ENCODE peak calls at places on chromosomes 2 and 18, in six cellular contexts. A is PC-3, H is fibroblast of mammary gland, W is fibroblast of villous mesenchyme, Q is GM23338, L is astrocyte of the spinal cord. K is an unnamed sample.

GRCh38 chr2:19933351-19933981 is 31.7 kb upstream of the TTC32 start:
- DNase-seq in W (peak), Q (no peak), A (peak), L (peak), H (peak), K (peak)

GRCh38 chr2:26185954-26186353 is 13.1 kb downstream of the GAREM2 start:
- DNase-seq in W (no peak), L (no peak), H (no peak), A (no peak), Q (no peak), K (no peak)

GRCh38 chr2:117956036-117956791 is 57.7 kb downstream of the CCDC93 start:
- DNase-seq in A (no peak), Q (peak), L (no peak), H (peak), W (peak), K (no peak)

GRCh38 chr18:457533-457932 is 43.0 kb downstream of the COLEC12 start:
- DNase-seq in Q (no peak), W (peak), A (no peak), H (peak), L (no peak), K (no peak)

GRCh38 chr2:10079192-10079930 is 850 bp downstream of the CYS1 start:
- DNase-seq in H (peak), W (peak), A (peak), Q (peak), L (peak), K (no peak)

GRCh38 chr2:214477305-214477704 is 66.5 kb downstream of the VWC2L start:
- DNase-seq in A (no peak), Q (no peak), W (peak), L (no peak), H (no peak), K (no peak)

GRCh38 chr2:40859617-40860016 is 407.7 kb upstream of the SLC8A1 start:
- DNase-seq in H (no peak), W (no peak), Q (peak), A (peak), L (no peak), K (no peak)

GRCh38 chr18:29164020-29164706 is 987.2 kb upstream of the CDH2 start:
- DNase-seq in H (peak), Q (no peak), L (peak), A (peak), W (peak), K (peak)

GRCh38 chr2:134232868-134233732 is 20.8 kb upstream of the MGAT5 start:
- DNase-seq in H (no peak), L (peak), W (peak), Q (no peak), A (peak), K (no peak)

GRCh38 chr2:181005809-181006208 is 25.4 kb downstream of the UBE2E3 start:
- DNase-seq in Q (no peak), W (peak), H (no peak), L (no peak), A (no peak), K (no peak)

GRCh38 chr2:96470636-96471035 is 34.5 kb downstream of the NEURL3 start:
- DNase-seq in Q (peak), W (peak), H (peak), L (no peak), A (no peak), K (no peak)

GRCh38 chr2:239275037-239275685 is 125.7 kb downstream of the HDAC4 start:
- DNase-seq in W (peak), H (peak), A (peak), L (peak), Q (no peak), K (peak)

GRCh38 chr2:222904557-222905258 is 43.9 kb downstream of the ACSL3 start:
- DNase-seq in H (peak), Q (no peak), A (peak), L (peak), W (peak), K (no peak)

GRCh38 chr2:53484521-53484920 is 283.1 kb upstream of the CHAC2 start:
- DNase-seq in H (no peak), Q (no peak), W (no peak), L (no peak), A (no peak), K (no peak)

GRCh38 chr18:52288403-52289004 is 51.5 kb upstream of the DCC start:
- DNase-seq in W (no peak), A (peak), Q (peak), L (no peak), H (no peak), K (no peak)

GRCh38 chr2:87996570-87996969 is 19.8 kb downstream of the RNU2-63P start:
- DNase-seq in H (no peak), Q (no peak), A (peak), L (no peak), W (no peak), K (no peak)

GRCh38 chr2:80610108-80610507 is 305.6 kb upstream of the LRRTM1 start:
- DNase-seq in H (no peak), Q (no peak), W (no peak), A (no peak), L (no peak), K (no peak)

GRCh38 chr2:175167076-175167791 is 769 bp downstream of the ATF2 start:
- DNase-seq in H (peak), A (no peak), L (peak), W (peak), Q (peak), K (no peak)

GRCh38 chr2:29059612-29060011 is 14.7 kb downstream of the PCARE start:
- DNase-seq in L (no peak), A (peak), Q (no peak), W (no peak), H (no peak), K (no peak)

GRCh38 chr18:54127759-54128378 is 96.6 kb downstream of the MBD2 start:
- DNase-seq in A (peak), H (peak), W (peak), L (peak), Q (peak), K (no peak)

GRCh38 chr18:63224574-63224973 is 95.0 kb downstream of the BCL2 start:
- DNase-seq in L (no peak), W (no peak), A (no peak), H (no peak), Q (no peak), K (no peak)

GRCh38 chr2:10892316-10892715 is 19.4 kb upstream of the KCNF1 start:
- DNase-seq in W (no peak), L (no peak), H (no peak), A (no peak), Q (no peak), K (no peak)

GRCh38 chr2:8488001-8488738 is 193.7 kb upstream of the ID2 start:
- DNase-seq in A (no peak), Q (no peak), W (no peak), H (no peak), L (peak), K (no peak)

GRCh38 chr2:221554769-221555510 is 17.2 kb downstream of the EPHA4 start:
- DNase-seq in A (no peak), W (no peak), H (peak), L (no peak), Q (peak), K (no peak)

GRCh38 chr18:77106331-77106730 is 26.3 kb downstream of the MBP start:
- DNase-seq in L (no peak), Q (no peak), W (peak), H (no peak), A (no peak), K (no peak)

GRCh38 chr2:148993336-148993735 is 45.2 kb upstream of the LYPD6B start:
- DNase-seq in Q (no peak), H (no peak), A (no peak), L (no peak), W (no peak), K (no peak)

GRCh38 chr2:216316743-216317142 is 55.5 kb downstream of the MARCHF4 start:
- DNase-seq in H (peak), L (peak), W (peak), A (peak), Q (no peak), K (no peak)

GRCh38 chr18:45761512-45762114 is 37.6 kb downstream of the SLC14A1 start:
- DNase-seq in W (no peak), H (no peak), L (no peak), Q (no peak), A (no peak), K (no peak)

GRCh38 chr2:27075219-27075871 is 3.1 kb upstream of the EMILIN1 start:
- DNase-seq in Q (no peak), A (no peak), L (no peak), H (no peak), W (peak), K (no peak)

GRCh38 chr2:215973954-215974699 is 39.2 kb downstream of the MREG start:
- DNase-seq in A (peak), H (peak), W (peak), L (no peak), Q (no peak), K (no peak)

GRCh38 chr2:145380436-145381017 is 860.6 kb upstream of the ZEB2 start:
- DNase-seq in H (peak), L (peak), W (peak), Q (no peak), A (peak), K (peak)

GRCh38 chr2:165203689-165204559 is at the start of gene SCN3A:
- DNase-seq in Q (peak), A (peak), H (peak), W (peak), L (peak), K (peak)

GRCh38 chr2:158893057-158893456 is 75.4 kb upstream of the TANC1 start:
- DNase-seq in Q (no peak), L (peak), A (no peak), H (peak), W (peak), K (no peak)

GRCh38 chr2:158894078-158894477 is 74.4 kb upstream of the TANC1 start:
- DNase-seq in Q (no peak), L (peak), A (peak), H (peak), W (peak), K (peak)

GRCh38 chr2:158893474-158893873 is 75.0 kb upstream of the TANC1 start:
- DNase-seq in W (no peak), Q (no peak), L (no peak), A (no peak), H (no peak), K (no peak)

GRCh38 chr2:158890296-158890905 is 78.0 kb upstream of the TANC1 start:
- DNase-seq in Q (no peak), A (no peak), H (no peak), W (no peak), L (no peak), K (no peak)

DNA sequence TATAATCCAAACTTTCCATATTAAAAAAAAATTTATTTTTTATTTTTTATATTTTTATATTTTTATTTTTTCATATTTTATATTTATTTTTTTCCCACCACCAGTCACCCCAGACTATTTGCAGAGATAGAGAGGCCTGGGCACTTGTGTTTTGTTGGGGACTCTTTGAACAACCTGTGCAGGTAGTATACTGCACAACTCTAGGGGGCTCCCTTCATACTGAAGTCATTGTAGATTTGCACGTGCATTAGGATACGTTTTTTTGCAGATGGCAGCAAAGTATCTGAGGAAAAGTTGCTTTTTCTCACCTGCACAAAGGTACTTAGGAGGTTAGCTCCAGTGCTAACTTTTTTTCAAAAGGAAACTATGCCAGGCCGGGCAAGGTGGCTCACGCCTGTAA is 73.9 kb upstream of the TANC1 start:
- DNase-seq in W (no peak), A (no peak), Q (no peak), H (no peak), L (no peak), K (no peak)
- TF ChIP-seq CTCF in W (no peak), A (no peak), Q (peak), H (no peak), L (peak), K (no peak)

GRCh38 chr2:85600951-85601770 is 1.3 kb downstream of the TMEM150A start:
- DNase-seq in H (no peak), L (no peak), Q (no peak), A (no peak), W (no peak), K (no peak)
- H3K4me3 ChIP-seq in H (peak), L (peak), Q (peak), A (peak), W (peak), K (peak)

GRCh38 chr18:34870916-34871315 is 160.8 kb downstream of the DTNA start:
- DNase-seq in W (no peak), A (no peak), Q (no peak), L (no peak), H (no peak), K (no peak)

GRCh38 chr18:34864836-34865497 is 154.9 kb downstream of the DTNA start:
- DNase-seq in L (no peak), W (no peak), A (no peak), H (no peak), Q (no peak), K (no peak)

GRCh38 chr18:34866310-34866709 is 156.2 kb downstream of the DTNA start:
- DNase-seq in L (no peak), H (no peak), A (no peak), W (no peak), Q (no peak), K (no peak)

GRCh38 chr18:34866739-34867138 is 156.6 kb downstream of the DTNA start:
- DNase-seq in A (no peak), W (peak), H (peak), L (peak), Q (peak), K (no peak)

DNA sequence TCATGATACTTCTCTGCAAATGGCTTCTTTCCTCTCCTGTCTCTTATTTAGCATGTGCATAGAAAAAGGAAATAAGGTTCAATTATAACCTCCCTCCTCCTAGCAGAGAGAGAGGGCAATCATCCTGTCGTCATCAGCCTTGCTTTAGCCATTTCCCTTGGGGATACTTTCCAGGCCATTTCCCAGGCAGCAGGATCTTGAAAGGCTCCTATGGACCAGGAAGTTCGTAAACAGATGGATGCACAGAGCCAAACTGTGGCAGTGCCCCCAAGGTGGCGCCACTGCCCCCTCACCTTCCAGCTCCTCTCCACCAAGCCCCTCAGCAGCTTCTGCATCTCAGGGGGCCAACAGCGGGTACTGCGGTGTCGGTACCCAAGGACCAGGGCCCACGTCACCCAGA is 157.4 kb downstream of the DTNA start:
- DNase-seq in A (no peak), L (no peak), H (peak), Q (peak), W (peak), K (no peak)
- TF ChIP-seq CTCF in A (no peak), L (peak), H (peak), Q (peak), W (peak), K (peak)

GRCh38 chr2:159042115-159042850 is 73.8 kb downstream of the TANC1 start:
- DNase-seq in A (peak), Q (no peak), W (no peak), H (no peak), L (no peak), K (no peak)
- H3K4me3 ChIP-seq in A (no peak), Q (no peak), W (no peak), H (no peak), L (no peak), K (no peak)

DNA sequence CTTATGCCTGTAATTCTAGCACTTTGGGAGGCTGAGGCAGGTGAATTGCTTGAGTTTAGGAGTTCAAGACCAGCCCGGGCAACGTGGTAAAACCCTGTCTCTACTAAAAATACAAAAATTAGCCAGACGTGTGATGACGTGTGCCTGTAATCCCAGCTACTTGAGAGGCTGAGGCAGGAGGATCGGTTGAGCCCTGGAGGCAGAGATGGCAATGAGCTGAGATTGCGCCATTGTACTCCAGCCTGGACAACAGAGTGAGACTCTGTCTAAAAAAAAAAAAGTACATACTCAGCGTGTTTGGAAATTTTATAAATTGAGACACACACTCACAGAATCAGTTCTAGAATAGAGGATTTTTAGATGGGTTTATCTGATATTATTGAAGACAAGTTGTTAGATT is 17.1 kb upstream of the GIGYF2 start:
- DNase-seq in A (no peak), Q (no peak), W (no peak), H (no peak), L (no peak), K (no peak)
- TF ChIP-seq CTCF in A (no peak), Q (no peak), W (no peak), H (no peak), L (no peak), K (no peak)

GRCh38 chr18:79744625-79745024 is 53.1 kb upstream of the KCNG2 start:
- DNase-seq in W (no peak), H (no peak), A (no peak), L (no peak), Q (no peak), K (no peak)

GRCh38 chr18:79738565-79739439 is 58.9 kb upstream of the KCNG2 start:
- DNase-seq in H (peak), L (no peak), W (peak), A (no peak), Q (no peak), K (no peak)

GRCh38 chr18:79740741-79741700 is 56.7 kb upstream of the KCNG2 start:
- DNase-seq in W (no peak), Q (no peak), A (no peak), H (no peak), L (peak), K (no peak)

GRCh38 chr18:79739440-79739778 is 58.3 kb upstream of the KCNG2 start:
- DNase-seq in Q (no peak), L (no peak), W (no peak), H (no peak), A (no peak), K (no peak)

DNA sequence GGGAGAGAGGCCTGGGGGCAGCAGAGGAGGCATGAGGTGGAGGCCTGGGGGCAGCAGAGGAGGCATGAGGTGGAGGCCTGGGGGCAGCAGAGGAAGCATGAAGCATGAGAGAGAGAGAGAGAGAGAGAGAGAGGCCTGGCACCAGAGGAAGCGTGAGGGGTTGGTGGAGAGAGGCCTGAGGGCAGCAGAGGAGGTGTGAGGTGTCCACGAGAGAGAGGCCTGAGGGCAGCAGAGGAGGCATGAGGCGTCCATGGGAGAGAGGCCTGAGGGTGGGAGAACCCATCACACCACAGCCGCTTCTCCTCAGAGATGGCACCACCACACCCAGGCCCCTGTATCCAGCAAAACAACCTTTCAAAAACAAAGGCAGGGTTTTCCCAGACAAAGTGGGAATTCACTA is 55.7 kb upstream of the KCNG2 start:
- DNase-seq in A (no peak), L (no peak), Q (no peak), H (no peak), W (no peak), K (no peak)
- H3K4me3 ChIP-seq in A (no peak), L (no peak), Q (no peak), H (no peak), W (no peak), K (no peak)

GRCh38 chr2:172342611-172343010 is 84.8 kb upstream of the ITGA6 start:
- DNase-seq in W (peak), L (no peak), H (no peak), Q (no peak), A (no peak), K (no peak)

GRCh38 chr2:172342056-172342455 is 85.3 kb upstream of the ITGA6 start:
- DNase-seq in Q (no peak), L (no peak), W (no peak), H (no peak), A (no peak), K (no peak)

GRCh38 chr2:172336681-172337080 is 90.7 kb upstream of the ITGA6 start:
- DNase-seq in H (no peak), L (no peak), Q (no peak), A (peak), W (no peak), K (no peak)

GRCh38 chr2:172340394-172340793 is 87.0 kb upstream of the ITGA6 start:
- DNase-seq in Q (no peak), W (no peak), L (no peak), A (peak), H (no peak), K (no peak)

DNA sequence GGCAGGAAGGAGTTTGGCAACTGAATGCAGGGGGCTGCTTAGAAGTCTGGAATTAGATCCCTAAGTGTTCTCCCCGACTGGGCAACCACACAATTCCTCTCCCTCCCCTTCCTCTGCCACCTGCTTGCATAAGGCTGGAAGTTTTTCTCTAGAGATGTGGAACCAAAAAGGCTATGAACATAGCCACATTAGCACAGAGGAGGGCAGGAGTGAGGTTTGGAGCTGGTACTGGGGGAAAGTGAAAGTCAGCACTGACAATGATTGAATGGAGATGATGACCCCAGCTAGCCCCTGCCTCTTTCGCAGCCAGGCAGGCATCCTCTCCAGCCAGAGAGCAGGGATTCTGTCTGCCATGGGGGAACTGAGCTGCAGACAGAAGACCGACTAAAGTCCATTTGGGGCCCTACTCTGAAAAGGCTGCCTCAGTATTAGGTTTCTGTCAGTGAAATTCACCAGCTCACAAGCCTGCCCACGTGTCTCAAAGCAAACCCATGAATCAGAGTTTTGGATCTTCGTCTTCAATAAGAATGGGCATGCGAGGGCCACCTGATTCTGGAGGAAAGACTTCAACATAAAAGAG is 87.9 kb upstream of the ITGA6 start:
- DNase-seq in L (no peak), A (no peak), W (no peak), Q (no peak), H (no peak), K (no peak)
- TF ChIP-seq CTCF in L (no peak), A (no peak), W (no peak), Q (no peak), H (no peak), K (no peak)

GRCh38 chr2:227370791-227371312 is 8.3 kb downstream of the TM4SF20 start:
- DNase-seq in H (peak), L (peak), A (peak), W (peak), Q (no peak), K (no peak)
- H3K4me3 ChIP-seq in H (no peak), L (no peak), A (peak), W (no peak), Q (no peak), K (no peak)